ENCODE peak calls at places on chromosomes 7 and 10, in five cellular contexts. P is suprapubic skin, V is fibroblast of mammary gland, I is mammary epithelial cell, X is fibroblast of villous mesenchyme. M is an unnamed sample.

GRCh38 chr7:158556721-158557440 is 30.7 kb downstream of the PTPRN2 start:
- DNase-seq in V (no peak), I (no peak), P (peak), X (no peak), M (no peak)

GRCh38 chr10:124539935-124540641 is 78.5 kb downstream of the LHPP start:
- DNase-seq in P (no peak), I (no peak), X (peak), V (peak), M (peak)

GRCh38 chr7:72404743-72405142 is 7.4 kb downstream of the CALN1 start:
- DNase-seq in P (no peak), X (no peak), V (no peak), I (no peak), M (no peak)

GRCh38 chr10:102744374-102745051 is 765 bp downstream of the WBP1L start:
- DNase-seq in P (peak), X (no peak), V (peak), I (no peak), M (peak)

GRCh38 chr10:10270071-10270470 is 747.6 kb upstream of the CELF2 start:
- DNase-seq in I (no peak), P (no peak), X (peak), V (no peak), M (no peak)

GRCh38 chr10:72095195-72095594 is 6.8 kb upstream of the SPOCK2 start:
- DNase-seq in V (no peak), I (no peak), X (no peak), P (no peak), M (no peak)

GRCh38 chr7:87712571-87712970 is 84.4 kb downstream of the RUNDC3B start:
- DNase-seq in P (no peak), V (no peak), I (no peak), X (no peak), M (peak)

GRCh38 chr7:130891254-130892094 is 157.5 kb upstream of the KLF14 start:
- DNase-seq in I (peak), X (peak), V (peak), P (no peak), M (peak)

GRCh38 chr10:112288526-112288925 is 5.3 kb downstream of the TECTB start:
- DNase-seq in V (no peak), I (no peak), X (no peak), P (no peak), M (no peak)

GRCh38 chr10:76306859-76307258 is 875.4 kb downstream of the LRMDA start:
- DNase-seq in V (peak), X (peak), I (no peak), P (no peak), M (peak)

GRCh38 chr7:90692396-90692795 is 96.3 kb downstream of the CDK14 start:
- DNase-seq in V (no peak), I (no peak), P (no peak), X (no peak), M (peak)

GRCh38 chr10:22634093-22634492 is 80.3 kb downstream of the PIP4K2A start:
- DNase-seq in P (no peak), I (no peak), X (no peak), V (no peak), M (no peak)

GRCh38 chr10:120204877-120205276 is 252.2 kb upstream of the PLPP4 start:
- DNase-seq in P (no peak), I (peak), V (no peak), X (no peak), M (no peak)

GRCh38 chr7:27883726-27884125 is 143.8 kb downstream of the TAX1BP1 start:
- DNase-seq in X (no peak), V (no peak), P (no peak), I (no peak), M (peak)

GRCh38 chr7:142194201-142194600 is 63.7 kb downstream of the PRSS58 start:
- DNase-seq in X (no peak), P (no peak), I (no peak), V (no peak), M (peak)

GRCh38 chr7:142188159-142188558 is 69.7 kb downstream of the PRSS58 start:
- DNase-seq in P (no peak), X (no peak), V (peak), I (peak), M (peak)

GRCh38 chr7:142185069-142185468 is 72.8 kb downstream of the PRSS58 start:
- DNase-seq in X (no peak), I (no peak), P (no peak), V (no peak), M (no peak)

GRCh38 chr7:142188846-142189245 is 69.0 kb downstream of the PRSS58 start:
- DNase-seq in P (no peak), X (no peak), V (peak), I (peak), M (peak)
- TF ChIP-seq CTCF in P (no peak), X (no peak), V (peak), I (peak), M (peak)

DNA sequence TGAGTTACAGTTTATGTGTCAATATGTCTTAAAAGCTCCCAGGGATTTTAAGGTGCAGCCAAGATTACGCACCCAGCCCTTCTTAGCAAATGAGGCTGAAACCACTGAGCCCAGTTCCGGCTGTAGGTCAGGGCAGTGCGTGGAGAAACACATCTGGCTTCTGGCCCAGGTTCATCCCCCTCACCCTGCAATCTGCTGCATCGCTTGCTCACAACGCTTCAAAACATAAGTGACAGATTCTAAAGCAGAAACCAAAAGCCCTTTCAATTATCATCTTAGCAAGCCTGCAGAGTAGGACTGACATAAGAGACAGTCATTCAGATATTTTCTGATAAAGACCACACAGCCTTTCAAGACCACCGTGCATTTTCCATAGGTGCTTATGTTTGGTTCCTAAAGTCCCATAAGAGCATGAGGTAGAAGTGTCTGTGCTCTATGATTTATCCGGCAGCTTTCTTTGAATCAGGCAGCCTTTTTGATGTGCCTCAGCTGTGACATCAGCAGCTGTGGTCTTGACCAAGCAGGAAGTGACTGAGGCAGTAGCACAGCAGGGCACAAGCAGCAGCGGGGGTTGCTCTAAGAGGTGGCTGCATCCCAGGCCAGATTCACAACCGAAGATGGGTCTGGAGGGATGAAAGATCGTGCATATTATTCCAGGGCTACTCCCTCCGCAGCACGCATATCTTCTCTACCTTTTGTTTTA is 72.1 kb upstream of the LYZL2 start:
- DNase-seq in P (no peak), X (peak), V (peak), I (no peak), M (peak)
- H3K4me3 ChIP-seq in P (no peak), X (no peak), V (no peak), I (no peak), M (no peak)

GRCh38 chr10:45596556-45596955 is 76.0 kb downstream of the ZFAND4 start:
- DNase-seq in V (no peak), P (no peak), I (no peak), X (no peak), M (no peak)

GRCh38 chr10:45592432-45592831 is 80.1 kb downstream of the ZFAND4 start:
- DNase-seq in P (no peak), I (no peak), V (no peak), X (no peak), M (no peak)

GRCh38 chr10:45592926-45593325 is 79.6 kb downstream of the ZFAND4 start:
- DNase-seq in V (no peak), I (no peak), P (no peak), X (no peak), M (no peak)

GRCh38 chr10:45593938-45594275 is 78.7 kb downstream of the ZFAND4 start:
- DNase-seq in I (no peak), P (no peak), V (no peak), X (no peak), M (no peak)

GRCh38 chr10:45594276-45595157 is 78.1 kb downstream of the ZFAND4 start:
- DNase-seq in P (peak), I (peak), V (peak), X (peak), M (peak)
- TF ChIP-seq CTCF in P (no peak), I (no peak), V (no peak), X (no peak), M (no peak)

DNA sequence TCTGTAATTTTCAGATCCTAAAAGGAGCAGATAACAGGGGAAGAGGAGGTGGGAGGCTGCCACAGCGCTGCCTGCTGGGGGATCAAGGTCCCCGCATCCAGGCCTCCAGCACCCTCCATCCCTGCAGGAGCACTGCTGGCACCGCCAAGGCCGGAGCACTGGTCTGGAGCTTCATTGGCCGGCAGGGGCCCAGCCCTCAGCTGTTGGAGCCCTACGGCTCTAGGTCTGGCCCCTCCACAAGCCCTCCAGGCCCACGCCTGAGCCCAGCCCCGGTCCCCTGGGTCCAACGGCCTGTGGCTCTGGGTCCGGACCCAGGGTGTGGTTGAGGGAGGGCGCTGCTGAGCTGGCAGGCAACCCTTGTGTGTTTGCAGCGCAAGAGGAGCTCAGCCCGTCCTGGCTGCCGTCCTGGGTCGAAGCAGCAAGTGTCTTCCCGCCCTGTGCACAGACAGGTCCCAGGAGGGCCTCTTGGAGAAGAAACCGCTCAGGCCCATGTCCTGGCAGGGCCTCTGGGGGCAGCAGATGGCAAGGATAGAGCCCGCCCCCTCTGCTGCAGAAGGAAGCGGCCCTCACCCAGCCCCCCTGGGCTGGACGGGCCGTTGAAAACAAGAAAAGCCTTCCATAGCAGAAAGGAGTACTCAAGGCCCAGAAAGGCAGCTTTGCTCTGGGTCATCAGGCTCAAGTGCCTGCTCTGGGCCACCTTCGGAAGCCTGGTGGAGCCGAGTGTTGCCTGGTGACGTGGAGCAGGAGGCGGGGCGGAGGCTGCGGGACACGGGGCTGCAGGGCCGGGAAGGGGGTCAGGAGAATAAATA is 54.3 kb upstream of the TNRC18 start:
- DNase-seq in V (no peak), X (no peak), I (no peak), P (no peak), M (no peak)
- H3K4me3 ChIP-seq in V (no peak), X (peak), I (no peak), P (peak), M (no peak)

M was measured in astrocyte of the spinal cord.